ENCODE peak calls at places on chromosomes 13 and 19, in eight cellular contexts. J, H, Y, P, O, M, N and B are unnamed samples.

GRCh38 chr13:102768914-102769313 is 4.7 kb downstream of the TEX30 start:
- DNase-seq in J (no peak), H (no peak), Y (no peak), P (no peak), O (no peak), M (no peak), N (no peak), B (no peak)

GRCh38 chr19:4375164-4375619 is 25.2 kb downstream of the SH3GL1 start:
- DNase-seq in J (no peak), H (peak; percentile 42), Y (no peak), P (no peak), O (no peak), M (no peak), N (no peak), B (no peak)

GRCh38 chr13:40505196-40505595 is 161.2 kb downstream of the FOXO1 start:
- DNase-seq in J (no peak), H (no peak), Y (no peak), P (no peak), O (no peak), M (no peak), N (no peak), B (peak; percentile 23)

GRCh38 chr13:48009298-48009697 is 8.2 kb upstream of the SUCLA2 start:
- DNase-seq in J (no peak), H (peak; percentile 2), Y (peak; percentile 82), P (no peak), O (peak; percentile 4), M (no peak), N (no peak), B (peak; percentile 28)

GRCh38 chr19:13163609-13164364 is 13.6 kb downstream of the IER2 start:
- DNase-seq in J (peak; percentile 63), H (peak; percentile 96), Y (peak; percentile 96), P (peak; percentile 47), O (no peak), M (peak; percentile 93), N (no peak), B (peak; percentile 88)

GRCh38 chr13:64029343-64030093 is 2613.9 kb upstream of the PCDH20 start:
- DNase-seq in J (no peak), H (no peak), Y (no peak), P (no peak), O (no peak), M (no peak), N (no peak), B (no peak)

GRCh38 chr19:34881982-34882381 is 44.7 kb upstream of the ZNF30 start:
- DNase-seq in J (no peak), H (no peak), Y (no peak), P (no peak), O (no peak), M (no peak), N (no peak), B (no peak)

GRCh38 chr19:861756-862528 is 2.5 kb downstream of the CFD start:
- DNase-seq in J (peak; percentile 78), H (peak; percentile 85), Y (no peak), P (peak; percentile 80), O (no peak), M (peak; percentile 36), N (peak; percentile 39), B (peak; percentile 83)